ENCODE peak calls at places on chromosome 16, in four cellular contexts. S, B, X and L are unnamed samples. For H3K4me1 and H3K36me3, the result is how much of the 10 kb centered on the place peaks cover.

GRCh38 chr16:1494711-1495110 is 1.6 kb downstream of the TELO2 start:
- DNase-seq in B (no peak), X (no peak), S (no peak), L (no peak)

GRCh38 chr16:29675811-29676643 is 3.0 kb upstream of the QPRT start:
- DNase-seq in S (no peak), B (no peak), X (no peak), L (peak)

GRCh38 chr16:58464916-58465731 is 34.8 kb upstream of the NDRG4 start:
- DNase-seq in B (peak), S (no peak), X (no peak), L (peak)

GRCh38 chr16:35596467-35596866 is 2137.1 kb downstream of the TP53TG3F start:
- DNase-seq in S (no peak), X (no peak), B (no peak), L (no peak)

GRCh38 chr16:55508941-55509920 is at the start of gene LPCAT2:
- DNase-seq in X (no peak), B (peak), S (no peak), L (peak)

GRCh38 chr16:64702415-64702814 is 419.4 kb downstream of the CDH11 start:
- DNase-seq in S (no peak), X (no peak), B (no peak), L (no peak)

GRCh38 chr16:74577882-74578366 is 29.0 kb downstream of the GLG1 start:
- DNase-seq in B (no peak), X (no peak), S (no peak), L (peak)

GRCh38 chr16:22641030-22641671 is 130.5 kb downstream of the NPIPB5 start:
- DNase-seq in B (peak), S (no peak), X (no peak), L (peak)

GRCh38 chr16:30830072-30830417 is 43.0 kb upstream of the ZNF629 start:
- DNase-seq in X (no peak), S (no peak), B (no peak), L (no peak)

GRCh38 chr16:75485230-75486013 is 9.8 kb downstream of the CHST6 start:
- DNase-seq in S (no peak), X (no peak), B (no peak), L (no peak)

GRCh38 chr16:56191807-56192643 is 736 bp downstream of the GNAO1 start:
- DNase-seq in S (no peak), B (no peak), X (no peak), L (peak)

GRCh38 chr16:80759419-80760162 is 44.8 kb downstream of the CDYL2 start:
- DNase-seq in B (no peak), S (no peak), X (no peak), L (no peak)

GRCh38 chr16:72172105-72173034 is at the start of gene PMFBP1:
- DNase-seq in S (no peak), X (peak), B (no peak), L (peak)

GRCh38 chr16:50065241-50065623 is 538 bp upstream of the HEATR3 start:
- DNase-seq in X (no peak), S (no peak), B (no peak), L (no peak)

GRCh38 chr16:10333321-10334032 is 52.4 kb upstream of the ATF7IP2 start:
- DNase-seq in B (no peak), X (no peak), S (no peak), L (no peak)

GRCh38 chr16:56332464-56333079 is 92.8 kb downstream of the AMFR start:
- DNase-seq in B (peak), X (no peak), S (peak), L (peak)

GRCh38 chr16:65429504-65430149 is 307.8 kb upstream of the CDH11 start:
- DNase-seq in B (no peak), S (no peak), X (no peak), L (no peak)

GRCh38 chr16:61858996-61859395 is 177.2 kb downstream of the CDH8 start:
- DNase-seq in B (no peak), X (no peak), S (no peak), L (no peak)

GRCh38 chr16:48378276-48378675 is 6.9 kb downstream of the SIAH1 start:
- DNase-seq in S (no peak), B (no peak), X (no peak), L (no peak)

GRCh38 chr16:9138731-9139501 is 47.5 kb downstream of the HAPSTR1 start:
- DNase-seq in X (no peak), S (peak), B (peak), L (peak)

GRCh38 chr16:79673635-79674034 is 73.1 kb upstream of the MAF start:
- DNase-seq in S (no peak), B (no peak), X (no peak), L (no peak)

GRCh38 chr16:4225075-4225474 is 16.8 kb downstream of the SRL start:
- DNase-seq in S (no peak), B (no peak), X (no peak), L (no peak)

GRCh38 chr16:88905563-88905962 is 39.1 kb upstream of the PABPN1L start:
- DNase-seq in B (no peak), X (no peak), S (no peak), L (no peak)

GRCh38 chr16:282944-283744 is at the start of gene PDIA2:
- DNase-seq in B (no peak), X (no peak), S (no peak), L (no peak)

GRCh38 chr16:66968847-66969246 is 7.8 kb downstream of the CES3 start:
- DNase-seq in B (no peak), X (no peak), S (no peak), L (no peak)

GRCh38 chr16:56711862-56712261 is 18.1 kb upstream of the NUP93 start:
- DNase-seq in B (no peak), S (no peak), X (no peak), L (no peak)

GRCh38 chr16:35631261-35631945 is 2172.0 kb downstream of the TP53TG3F start:
- DNase-seq in B (no peak), X (no peak), S (no peak), L (no peak)

GRCh38 chr16:53404959-53405358 is 29.3 kb upstream of the RBL2 start:
- DNase-seq in X (no peak), S (no peak), B (no peak), L (peak)

GRCh38 chr16:9854665-9855064 is 327.6 kb downstream of the GRIN2A start:
- DNase-seq in B (no peak), X (no peak), S (no peak), L (peak)

GRCh38 chr16:61654962-61655361 is 381.3 kb downstream of the CDH8 start:
- DNase-seq in B (no peak), S (no peak), X (no peak), L (no peak)

GRCh38 chr16:52558448-52558847 is 11.5 kb upstream of the TOX3 start:
- DNase-seq in X (no peak), S (no peak), B (no peak), L (no peak)

GRCh38 chr16:80200079-80200478 is 340.7 kb upstream of the DYNLRB2 start:
- DNase-seq in B (no peak), S (no peak), X (no peak), L (no peak)

GRCh38 chr16:67184453-67185002 is 765 bp upstream of the MATCAP1 start:
- DNase-seq in X (no peak), B (no peak), S (no peak), L (no peak)

GRCh38 chr16:57594531-57595031 is 33.8 kb upstream of the ADGRG1 start:
- DNase-seq in X (no peak), B (no peak), S (no peak), L (no peak)

GRCh38 chr16:29809850-29810698 is 1.9 kb upstream of the PRRT2 start:
- DNase-seq in X (no peak), S (no peak), B (no peak), L (no peak)

GRCh38 chr16:80614908-80615696 is 74.3 kb downstream of the DYNLRB2 start:
- DNase-seq in B (peak), S (no peak), X (no peak), L (peak)

GRCh38 chr16:71961066-71962039 is 38.8 kb downstream of the PKD1L3 start:
- DNase-seq in B (peak), S (peak), X (peak), L (peak)

DNA sequence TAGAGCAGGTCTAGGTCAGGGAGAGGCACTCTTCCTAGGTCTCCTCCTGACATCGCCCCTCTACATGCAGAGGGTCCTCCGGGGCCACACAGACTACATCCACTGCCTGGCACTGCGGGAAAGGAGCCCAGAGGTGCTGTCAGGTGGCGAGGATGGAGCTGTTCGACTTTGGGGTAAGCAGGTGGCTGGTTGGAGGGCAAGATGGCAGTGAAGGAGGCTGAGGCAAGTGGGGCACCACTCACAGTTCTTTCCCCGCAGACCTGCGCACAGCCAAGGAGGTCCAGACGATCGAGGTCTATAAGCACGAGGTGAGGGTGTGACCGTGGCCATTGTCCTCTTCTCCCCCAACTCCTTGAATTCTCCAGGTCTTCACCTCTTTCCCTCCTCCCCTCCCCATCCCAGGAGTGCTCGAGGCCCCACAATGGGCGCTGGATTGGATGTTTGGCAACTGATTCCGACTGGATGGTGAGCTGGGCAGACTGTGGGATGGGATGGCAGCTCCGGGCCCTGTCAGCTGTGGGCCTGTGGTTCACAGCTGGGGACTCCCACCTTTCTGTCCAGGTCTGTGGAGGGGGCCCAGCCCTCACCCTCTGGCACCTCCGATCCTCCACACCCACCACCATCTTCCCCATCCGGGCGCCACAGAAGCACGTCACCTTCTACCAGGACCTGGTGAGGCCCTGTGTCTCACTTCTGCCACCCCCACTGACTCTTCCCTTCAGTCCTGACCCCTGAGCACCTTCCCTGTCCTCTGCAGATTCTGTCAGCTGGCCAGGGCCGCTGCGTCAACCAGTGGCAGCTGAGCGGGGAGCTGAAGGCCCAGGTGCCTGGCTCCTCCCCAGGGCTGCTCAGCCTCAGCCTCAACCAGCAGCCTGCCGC is 3.0 kb downstream of the THOC6 start:
- DNase-seq in S (no peak), B (no peak), X (no peak), L (no peak)
- H3K4me1 ChIP-seq in S (under half), B (under half), X (under half), L (under half)

DNA sequence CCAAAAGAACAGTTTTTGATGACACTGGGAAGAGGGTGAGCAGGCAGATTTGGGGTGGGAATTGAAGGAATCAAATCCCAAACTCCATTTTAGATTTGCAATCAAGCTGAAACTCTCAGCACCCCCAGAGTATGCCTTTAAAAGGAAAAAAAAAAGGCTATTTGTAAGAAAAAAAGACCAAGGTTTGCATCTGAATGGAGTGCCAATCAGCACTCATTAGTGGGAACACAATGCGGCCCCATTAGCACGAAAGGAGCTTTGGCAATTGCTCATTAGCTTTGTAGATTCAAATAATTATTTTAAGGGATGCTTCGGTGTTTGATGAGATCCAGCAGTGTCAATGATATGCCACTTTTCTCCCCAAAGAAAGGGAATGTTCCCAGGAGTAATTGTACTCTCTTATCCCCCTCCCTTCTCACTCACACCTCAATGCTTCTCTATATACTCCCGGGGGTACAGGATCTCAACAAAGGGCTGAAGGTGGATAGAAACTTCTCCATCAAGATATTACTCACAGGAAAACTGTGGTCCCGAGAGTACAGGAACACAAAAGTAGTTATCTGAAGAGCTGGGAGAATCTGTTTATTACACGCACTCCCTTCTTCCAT is 32.2 kb downstream of the CHP2 start:
- DNase-seq in X (no peak), B (peak), S (no peak), L (no peak)
- H3K36me3 ChIP-seq in X (under half), B (under half), S (under half), L (under half)

DNA sequence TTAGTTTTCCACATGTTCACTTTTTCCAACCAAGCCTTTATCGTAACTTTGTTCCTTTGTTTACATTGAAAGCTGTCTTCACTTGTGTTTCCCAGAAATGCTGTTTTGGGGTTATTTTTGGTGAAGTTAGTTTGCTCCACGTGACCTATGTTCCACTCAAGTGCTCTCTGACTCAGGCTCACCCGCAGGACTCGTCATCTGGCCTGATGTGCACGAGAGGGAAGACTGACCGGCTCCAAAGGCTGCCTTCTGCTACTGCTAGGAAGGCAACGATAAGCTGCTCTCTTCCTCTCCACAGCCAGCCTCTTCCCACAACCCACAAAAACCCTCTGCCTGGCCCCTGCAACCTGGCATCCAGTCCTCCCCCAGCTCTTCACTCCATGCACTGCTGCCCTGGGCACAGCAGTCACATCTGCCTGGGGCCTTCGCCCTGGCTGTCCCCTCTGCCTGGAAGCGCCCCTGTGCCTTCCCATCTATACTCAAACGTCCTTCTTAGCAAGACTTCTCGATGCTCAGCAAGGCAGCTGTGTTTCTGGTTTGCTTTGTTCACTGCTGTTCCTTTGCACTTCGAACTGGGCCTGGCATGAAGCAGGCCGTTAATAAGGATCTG is 28.0 kb downstream of the ZCCHC14 start:
- DNase-seq in S (no peak), X (peak), B (no peak), L (peak)
- H3K4me1 ChIP-seq in S (under half), X (half or more), B (under half), L (half or more)

GRCh38 chr16:77998350-77999023 is 23.9 kb upstream of the CLEC3A start:
- DNase-seq in B (no peak), S (no peak), X (no peak), L (no peak)

GRCh38 chr16:77991701-77992100 is 30.6 kb upstream of the CLEC3A start:
- DNase-seq in X (no peak), S (no peak), B (no peak), L (no peak)

GRCh38 chr16:77995843-77996455 is 26.4 kb upstream of the CLEC3A start:
- DNase-seq in B (no peak), S (no peak), X (no peak), L (no peak)

GRCh38 chr16:77993111-77993571 is 29.2 kb upstream of the CLEC3A start:
- DNase-seq in S (no peak), B (no peak), X (no peak), L (no peak)

DNA sequence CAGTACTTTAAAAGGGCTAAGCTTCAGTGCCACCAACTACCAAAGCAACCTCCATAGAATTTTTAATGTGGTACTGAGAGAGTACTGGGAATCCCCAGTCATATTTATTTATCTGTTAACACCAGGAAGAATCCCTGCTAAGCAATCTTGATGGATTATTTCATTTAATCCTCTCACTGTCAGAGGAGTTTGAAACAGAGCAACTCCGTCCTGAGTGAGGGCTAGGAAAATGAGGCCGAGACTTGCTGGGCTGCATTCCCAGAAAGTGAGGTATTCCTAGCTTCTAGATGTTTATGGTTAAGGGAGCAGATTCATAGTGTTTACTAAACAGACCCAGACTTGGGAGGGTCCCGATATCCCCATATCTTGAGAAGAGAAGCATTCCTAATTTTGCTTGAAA is 28.8 kb upstream of the CLEC3A start:
- DNase-seq in S (no peak), B (no peak), X (no peak), L (no peak)
- H3K36me3 ChIP-seq in S (under half), B (under half), X (under half), L (under half)

DNA sequence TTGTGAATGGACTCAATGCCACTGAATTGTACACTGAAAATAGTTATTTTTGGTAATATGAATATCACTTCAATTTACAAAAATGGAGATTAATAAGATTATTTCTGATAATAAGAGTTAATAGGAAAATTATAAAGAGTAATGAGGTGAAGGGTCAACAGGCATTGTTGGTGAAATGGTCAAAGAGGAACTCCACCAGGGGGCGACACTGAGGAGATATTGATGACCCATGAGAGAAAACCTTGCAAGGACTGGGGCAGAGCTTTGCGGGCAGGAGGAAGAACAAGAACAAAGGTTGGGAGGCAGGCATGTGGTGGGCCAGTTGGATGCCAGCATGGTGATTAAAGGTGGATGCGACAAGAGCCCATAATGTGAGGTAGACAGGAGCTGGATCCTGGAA is 74.0 kb upstream of the XYLT1 start:
- DNase-seq in B (peak), X (no peak), S (no peak), L (no peak)
- H3K4me1 ChIP-seq in B (under half), X (under half), S (under half), L (under half)

GRCh38 chr16:70254965-70255286 is 3.2 kb upstream of the EXOSC6 start:
- DNase-seq in B (no peak), S (no peak), X (no peak), L (no peak)

GRCh38 chr16:70257391-70257790 is 5.7 kb upstream of the EXOSC6 start:
- DNase-seq in X (no peak), S (no peak), B (no peak), L (no peak)

GRCh38 chr16:70258946-70259345 is 7.2 kb upstream of the EXOSC6 start:
- DNase-seq in S (no peak), X (no peak), B (no peak), L (no peak)

GRCh38 chr16:70255584-70255983 is 3.8 kb upstream of the EXOSC6 start:
- DNase-seq in X (no peak), S (no peak), B (no peak), L (no peak)

GRCh38 chr16:70258065-70258464 is 6.3 kb upstream of the EXOSC6 start:
- DNase-seq in B (no peak), S (no peak), X (no peak), L (no peak)
- H3K36me3 ChIP-seq in B (half or more), S (under half), X (half or more), L (half or more)